ENCODE peak calls at places on chromosomes 6 and 20, in six cellular contexts. T is type B pancreatic cell, J is A549, X is hepatocyte, E is HL-60, Y is neural crest cell. F is an unnamed sample.

GRCh38 chr6:155985660-155986138 is 530.1 kb upstream of the NOX3 start:
- DNase-seq in T (no peak), J (no peak), X (peak; percentile 18), E (no peak), Y (no peak), F (no peak)

GRCh38 chr6:119037264-119037663 is 41.2 kb downstream of the FAM184A start:
- DNase-seq in T (no peak), J (no peak), X (no peak), E (no peak), Y (no peak), F (no peak)

GRCh38 chr6:28635547-28636158 is 110.0 kb downstream of the GPX5 start:
- DNase-seq in T (no peak), J (no peak), X (no peak), E (no peak), Y (no peak), F (no peak)

GRCh38 chr20:45347297-45347935 is 808 bp downstream of the SDC4 start:
- DNase-seq in T (no peak), J (no peak), X (no peak), E (no peak), Y (no peak), F (no peak)

GRCh38 chr6:14799928-14800327 is 445.9 kb upstream of the JARID2 start:
- DNase-seq in T (no peak), J (peak; percentile 6), X (peak; percentile 65), E (peak; percentile 49), Y (no peak), F (peak; percentile 38)

GRCh38 chr6:169559001-169559441 is 142.8 kb downstream of the WDR27 start:
- DNase-seq in T (no peak), J (no peak), X (no peak), E (no peak), Y (no peak), F (no peak)

GRCh38 chr6:12150812-12151432 is 138.8 kb downstream of the HIVEP1 start:
- DNase-seq in T (no peak), J (peak; percentile 25), X (peak; percentile 52), E (peak; percentile 21), Y (no peak), F (peak; percentile 56)

GRCh38 chr6:39530201-39530759 is 194.9 kb downstream of the KIF6 start:
- DNase-seq in T (no peak), J (no peak), X (peak; percentile 16), E (no peak), Y (no peak), F (no peak)

GRCh38 chr20:49385471-49385870 is 97.0 kb downstream of the KCNB1 start:
- DNase-seq in T (no peak), J (no peak), X (peak; percentile 33), E (peak; percentile 10), Y (no peak), F (peak; percentile 53)

GRCh38 chr6:151269318-151269995 is 29.7 kb downstream of the AKAP12 start:
- DNase-seq in T (no peak), J (peak; percentile 12), X (no peak), E (no peak), Y (no peak), F (no peak)

GRCh38 chr6:70424296-70424695 is 11.0 kb downstream of the FAM135A start:
- DNase-seq in T (no peak), J (no peak), X (no peak), E (no peak), Y (no peak), F (no peak)

GRCh38 chr6:140051521-140052455 is 677.3 kb upstream of the CITED2 start:
- DNase-seq in T (no peak), J (peak; percentile 1), X (no peak), E (no peak), Y (no peak), F (no peak)

GRCh38 chr6:41691426-41692079 is 43.9 kb downstream of the TFEB start:
- DNase-seq in T (no peak), J (no peak), X (no peak), E (no peak), Y (no peak), F (no peak)

GRCh38 chr6:85450578-85450884 is 648 bp downstream of the NT5E start:
- DNase-seq in T (no peak), J (no peak), X (no peak), E (no peak), Y (no peak), F (no peak)

GRCh38 chr6:163309491-163310026 is 105.0 kb upstream of the QKI start:
- DNase-seq in T (no peak), J (no peak), X (no peak), E (no peak), Y (no peak), F (peak; percentile 37)

GRCh38 chr6:90714319-90714718 is 127.4 kb upstream of the MAP3K7 start:
- DNase-seq in T (no peak), J (no peak), X (no peak), E (no peak), Y (no peak), F (no peak)

GRCh38 chr6:162580619-162581018 is 146.9 kb downstream of the PRKN start:
- DNase-seq in T (no peak), J (no peak), X (no peak), E (no peak), Y (no peak), F (no peak)

GRCh38 chr6:157288575-157288974 is 34.7 kb downstream of the TMEM242 start:
- DNase-seq in T (no peak), J (no peak), X (no peak), E (no peak), Y (no peak), F (no peak)

GRCh38 chr6:168031411-168032382 is 34.2 kb downstream of the KIF25 start:
- DNase-seq in T (no peak), J (no peak), X (no peak), E (no peak), Y (no peak), F (no peak)

GRCh38 chr6:111764238-111765182 is 108.7 kb downstream of the FYN start:
- DNase-seq in T (no peak), J (no peak), X (no peak), E (no peak), Y (no peak), F (no peak)

GRCh38 chr6:95589826-95590570 is 12.7 kb downstream of the MANEA start:
- DNase-seq in T (no peak), J (no peak), X (no peak), E (no peak), Y (no peak), F (no peak)

DNA sequence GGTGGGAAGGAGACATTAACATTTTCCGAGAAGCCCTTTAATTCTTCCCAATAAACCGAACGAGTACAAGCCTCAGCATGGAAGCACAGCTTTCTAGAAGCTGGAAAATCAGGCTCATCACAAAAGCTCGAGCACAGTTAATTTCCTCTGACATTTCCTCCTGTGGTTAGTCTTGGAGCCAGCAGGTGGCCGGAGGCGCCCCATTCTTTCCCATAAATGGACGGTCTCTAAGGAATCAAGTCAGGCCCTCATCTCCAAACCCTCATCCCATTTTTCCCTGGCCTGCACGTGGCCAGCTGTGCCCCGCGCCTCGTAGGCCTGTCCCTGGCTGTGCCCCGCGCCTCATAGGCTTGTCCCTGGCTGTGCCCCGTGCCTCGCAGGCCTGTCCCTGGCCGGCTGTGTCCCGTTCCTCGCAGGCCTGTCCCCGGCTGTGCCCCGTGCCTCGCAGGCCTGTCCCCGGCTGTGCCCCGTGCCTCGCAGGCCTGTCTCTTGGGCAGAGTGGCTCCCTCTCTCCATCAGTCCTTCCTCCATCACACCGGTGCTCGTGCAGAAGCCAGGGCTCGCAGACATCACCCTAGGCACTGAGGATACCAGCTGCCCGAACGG is 19.7 kb upstream of the NTSR1 start:
- DNase-seq in T (no peak), J (no peak), X (no peak), E (no peak), Y (no peak), F (no peak)
- TF ChIP-seq CTCF in T (peak; percentile 51), J (no peak), X (peak; percentile 4), E (no peak), Y (peak; percentile 33), F (no peak)

GRCh38 chr6:149884215-149884614 is 13.7 kb downstream of the RAET1E start:
- DNase-seq in T (no peak), J (no peak), X (peak; percentile 57), E (no peak), Y (no peak), F (no peak)
- TF ChIP-seq CTCF in T (no peak), J (no peak), X (no peak), E (no peak), Y (no peak), F (no peak)

GRCh38 chr6:138726066-138727060 is 47.2 kb upstream of the CCDC28A start:
- DNase-seq in T (no peak), J (no peak), X (no peak), E (no peak), Y (no peak), F (no peak)

GRCh38 chr6:138722425-138723371 is 50.9 kb upstream of the CCDC28A start:
- DNase-seq in T (no peak), J (no peak), X (peak; percentile 30), E (no peak), Y (no peak), F (no peak)

GRCh38 chr6:138719744-138720143 is 53.8 kb upstream of the CCDC28A start:
- DNase-seq in T (no peak), J (no peak), X (no peak), E (no peak), Y (no peak), F (no peak)

GRCh38 chr6:138727182-138727581 is 46.4 kb upstream of the CCDC28A start:
- DNase-seq in T (no peak), J (no peak), X (no peak), E (no peak), Y (no peak), F (no peak)

DNA sequence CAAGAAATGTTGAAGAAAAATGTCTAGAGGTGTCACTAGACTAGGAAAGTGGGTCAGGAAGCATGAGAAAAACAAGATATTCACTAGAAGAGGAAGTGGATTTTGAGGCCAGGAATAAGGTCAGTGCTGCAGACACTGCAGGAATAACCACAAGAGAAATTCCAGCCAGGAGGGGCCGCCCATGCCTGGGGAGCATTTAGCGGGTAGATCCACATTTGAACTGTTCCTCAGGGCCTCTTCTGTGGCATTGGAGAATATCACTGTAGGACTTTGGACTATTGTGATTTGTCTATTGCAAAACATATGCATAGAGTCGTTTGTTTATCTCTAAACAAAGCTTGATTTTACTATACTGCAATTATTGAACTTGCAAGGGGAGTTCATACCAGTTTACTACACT is 49.6 kb upstream of the CCDC28A start:
- DNase-seq in T (no peak), J (no peak), X (peak; percentile 35), E (no peak), Y (no peak), F (peak; percentile 13)
- TF ChIP-seq CTCF in T (no peak), J (no peak), X (no peak), E (no peak), Y (no peak), F (no peak)

GRCh38 chr20:4787825-4788224 is 66.1 kb downstream of the PRND start:
- DNase-seq in T (no peak), J (no peak), X (no peak), E (no peak), Y (no peak), F (no peak)
- TF ChIP-seq CTCF in T (no peak), J (no peak), X (no peak), E (no peak), Y (no peak), F (no peak)

DNA sequence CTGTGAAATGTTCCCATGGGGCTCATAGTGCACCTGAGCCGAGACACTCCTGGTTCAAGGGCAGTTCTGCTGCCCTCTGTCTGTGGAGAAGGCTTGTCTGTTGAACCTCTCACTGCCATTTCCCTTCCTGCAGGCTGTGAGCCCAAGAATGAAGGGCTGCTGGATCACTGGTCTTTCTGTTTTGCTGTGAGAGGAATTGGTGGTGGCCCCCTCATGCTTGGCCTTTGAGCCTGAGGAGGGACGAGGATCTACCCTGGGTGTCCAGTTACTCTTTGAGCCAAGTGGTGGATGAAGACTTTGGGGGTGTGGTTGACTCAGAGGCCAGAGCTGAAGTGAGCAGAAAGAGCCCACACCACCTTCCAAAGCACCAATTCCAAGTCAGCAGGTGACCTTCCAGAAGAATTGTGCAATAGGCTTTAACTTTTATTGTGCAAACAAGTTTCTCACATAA is 101.3 kb downstream of the PHACTR3 start:
- DNase-seq in T (peak; percentile 32), J (no peak), X (no peak), E (no peak), Y (no peak), F (no peak)
- TF ChIP-seq CTCF in T (no peak), J (no peak), X (no peak), E (no peak), Y (no peak), F (no peak)

F was measured in Calu3.